ENCODE peak calls at places on chromosomes 3 and 15, in six cellular contexts. One of them, this sample, is unnamed.

GRCh38 chr3:155352900-155353490 is 59.5 kb upstream of the STRIT1 start:
- DNase-seq in A549: peak
- DNase-seq in PC-9: no peak
- DNase-seq in tibial artery: no peak
- DNase-seq in aorta: no peak
- DNase-seq in HCT116: peak
- DNase-seq in this sample: no peak

GRCh38 chr15:92429378-92430066 is 35.8 kb downstream of the ST8SIA2 start:
- DNase-seq in tibial artery: no peak
- DNase-seq in HCT116: peak
- DNase-seq in A549: peak
- DNase-seq in aorta: no peak
- DNase-seq in PC-9: peak
- DNase-seq in this sample: no peak

GRCh38 chr15:39756806-39757522 is 25.7 kb downstream of the FSIP1 start:
- DNase-seq in aorta: no peak
- DNase-seq in A549: peak
- DNase-seq in PC-9: peak
- DNase-seq in HCT116: peak
- DNase-seq in tibial artery: no peak
- DNase-seq in this sample: no peak

GRCh38 chr3:142586803-142587406 is 8.4 kb upstream of the ATR start:
- DNase-seq in aorta: no peak
- DNase-seq in HCT116: peak
- DNase-seq in A549: peak
- DNase-seq in tibial artery: no peak
- DNase-seq in PC-9: peak
- DNase-seq in this sample: no peak

GRCh38 chr3:31918179-31919165 is 62.6 kb downstream of the OSBPL10 start:
- DNase-seq in PC-9: no peak
- DNase-seq in aorta: no peak
- DNase-seq in tibial artery: no peak
- DNase-seq in HCT116: no peak
- DNase-seq in A549: no peak
- DNase-seq in this sample: no peak

GRCh38 chr3:76554717-76555116 is 485.2 kb upstream of the ROBO2 start:
- DNase-seq in tibial artery: peak
- DNase-seq in A549: no peak
- DNase-seq in aorta: no peak
- DNase-seq in PC-9: no peak
- DNase-seq in HCT116: no peak
- DNase-seq in this sample: no peak

GRCh38 chr3:146834917-146835316 is 229.8 kb upstream of the PLSCR5 start:
- DNase-seq in tibial artery: no peak
- DNase-seq in aorta: no peak
- DNase-seq in HCT116: no peak
- DNase-seq in PC-9: no peak
- DNase-seq in A549: no peak
- DNase-seq in this sample: no peak

GRCh38 chr3:151182349-151183079 is 20.5 kb downstream of the GPR171 start:
- DNase-seq in aorta: no peak
- DNase-seq in tibial artery: no peak
- DNase-seq in HCT116: no peak
- DNase-seq in A549: no peak
- DNase-seq in PC-9: no peak
- DNase-seq in this sample: no peak

GRCh38 chr3:194397757-194398312 is 1.2 kb downstream of the GP5 start:
- DNase-seq in aorta: no peak
- DNase-seq in PC-9: no peak
- DNase-seq in A549: no peak
- DNase-seq in tibial artery: no peak
- DNase-seq in HCT116: no peak
- DNase-seq in this sample: no peak

GRCh38 chr3:180836766-180837165 is 75.7 kb upstream of the FXR1 start:
- DNase-seq in aorta: no peak
- DNase-seq in A549: no peak
- DNase-seq in HCT116: no peak
- DNase-seq in tibial artery: no peak
- DNase-seq in PC-9: no peak
- DNase-seq in this sample: no peak

GRCh38 chr15:80095959-80096358 is 36.5 kb downstream of the ZFAND6 start:
- DNase-seq in aorta: no peak
- DNase-seq in HCT116: no peak
- DNase-seq in A549: no peak
- DNase-seq in PC-9: no peak
- DNase-seq in tibial artery: no peak
- DNase-seq in this sample: no peak

GRCh38 chr3:53846851-53847155 is 435 bp downstream of the IL17RB start:
- DNase-seq in PC-9: no peak
- DNase-seq in A549: no peak
- DNase-seq in aorta: no peak
- DNase-seq in tibial artery: no peak
- DNase-seq in HCT116: no peak
- DNase-seq in this sample: no peak

GRCh38 chr3:48756640-48757039 is 39.6 kb upstream of the IP6K2 start:
- DNase-seq in tibial artery: no peak
- DNase-seq in A549: no peak
- DNase-seq in PC-9: no peak
- DNase-seq in HCT116: no peak
- DNase-seq in aorta: no peak
- DNase-seq in this sample: no peak

GRCh38 chr3:66021731-66022131 is 17.0 kb downstream of the MAGI1 start:
- DNase-seq in tibial artery: no peak
- DNase-seq in PC-9: peak
- DNase-seq in A549: peak
- DNase-seq in aorta: no peak
- DNase-seq in HCT116: peak
- DNase-seq in this sample: no peak

GRCh38 chr3:126551066-126551838 is 7.5 kb downstream of the C3orf22 start:
- DNase-seq in tibial artery: no peak
- DNase-seq in A549: no peak
- DNase-seq in PC-9: no peak
- DNase-seq in HCT116: no peak
- DNase-seq in aorta: peak
- DNase-seq in this sample: no peak

GRCh38 chr3:175270199-175270837 is 411.2 kb downstream of the NAALADL2 start:
- DNase-seq in PC-9: no peak
- DNase-seq in aorta: no peak
- DNase-seq in HCT116: no peak
- DNase-seq in A549: no peak
- DNase-seq in tibial artery: no peak
- DNase-seq in this sample: no peak

GRCh38 chr3:104916971-104917370 is 449.7 kb upstream of the ALCAM start:
- DNase-seq in A549: no peak
- DNase-seq in HCT116: no peak
- DNase-seq in aorta: no peak
- DNase-seq in PC-9: no peak
- DNase-seq in tibial artery: no peak
- DNase-seq in this sample: no peak

GRCh38 chr15:92811514-92811913 is 88.6 kb upstream of the CHD2 start:
- DNase-seq in A549: peak
- DNase-seq in aorta: no peak
- DNase-seq in HCT116: no peak
- DNase-seq in PC-9: no peak
- DNase-seq in tibial artery: no peak
- DNase-seq in this sample: no peak

GRCh38 chr15:70242962-70243685 is 145.4 kb upstream of the TLE3 start:
- DNase-seq in aorta: no peak
- DNase-seq in PC-9: peak
- DNase-seq in A549: no peak
- DNase-seq in tibial artery: no peak
- DNase-seq in HCT116: no peak
- DNase-seq in this sample: no peak

GRCh38 chr3:197394464-197395321 is 96.3 kb upstream of the DLG1 start:
- DNase-seq in aorta: peak
- DNase-seq in PC-9: peak
- DNase-seq in tibial artery: peak
- DNase-seq in A549: no peak
- DNase-seq in HCT116: peak
- DNase-seq in this sample: no peak

GRCh38 chr3:148746053-148746452 is 48.4 kb downstream of the AGTR1 start:
- DNase-seq in PC-9: no peak
- DNase-seq in A549: no peak
- DNase-seq in HCT116: no peak
- DNase-seq in tibial artery: no peak
- DNase-seq in aorta: no peak
- DNase-seq in this sample: no peak

GRCh38 chr15:25186906-25187645 is 232.3 kb downstream of the SNRPN start:
- DNase-seq in A549: no peak
- DNase-seq in PC-9: no peak
- DNase-seq in aorta: peak
- DNase-seq in tibial artery: no peak
- DNase-seq in HCT116: no peak
- DNase-seq in this sample: no peak

GRCh38 chr3:78644847-78645246 is 1123.0 kb downstream of the ROBO1 start:
- DNase-seq in A549: no peak
- DNase-seq in tibial artery: no peak
- DNase-seq in PC-9: no peak
- DNase-seq in HCT116: no peak
- DNase-seq in aorta: no peak
- DNase-seq in this sample: no peak

GRCh38 chr3:136075218-136075808 is 109.8 kb downstream of the PPP2R3A start:
- DNase-seq in aorta: peak
- DNase-seq in HCT116: peak
- DNase-seq in tibial artery: peak
- DNase-seq in A549: peak
- DNase-seq in PC-9: peak
- DNase-seq in this sample: no peak

GRCh38 chr15:65209701-65210643 is 1.3 kb downstream of the CILP start:
- DNase-seq in A549: no peak
- DNase-seq in HCT116: no peak
- DNase-seq in PC-9: peak
- DNase-seq in aorta: no peak
- DNase-seq in tibial artery: no peak
- DNase-seq in this sample: no peak

GRCh38 chr15:65214010-65214409 is 2.7 kb upstream of the CILP start:
- DNase-seq in PC-9: no peak
- DNase-seq in A549: no peak
- DNase-seq in HCT116: no peak
- DNase-seq in aorta: no peak
- DNase-seq in tibial artery: no peak
- DNase-seq in this sample: no peak

GRCh38 chr15:65211157-65211982 is at the start of gene CILP:
- DNase-seq in PC-9: peak
- DNase-seq in tibial artery: peak
- DNase-seq in HCT116: no peak
- DNase-seq in A549: no peak
- DNase-seq in aorta: no peak
- DNase-seq in this sample: no peak

GRCh38 chr15:65213241-65213640 is 2.0 kb upstream of the CILP start:
- DNase-seq in A549: no peak
- DNase-seq in PC-9: no peak
- DNase-seq in aorta: no peak
- DNase-seq in HCT116: no peak
- DNase-seq in tibial artery: peak
- DNase-seq in this sample: no peak

GRCh38 chr15:65212097-65212496 is 824 bp upstream of the CILP start:
- DNase-seq in PC-9: no peak
- DNase-seq in tibial artery: no peak
- DNase-seq in A549: peak
- DNase-seq in HCT116: no peak
- DNase-seq in aorta: no peak
- DNase-seq in this sample: no peak
- H3K27ac ChIP-seq in PC-9: no peak
- H3K27ac ChIP-seq in tibial artery: no peak
- H3K27ac ChIP-seq in A549: no peak
- H3K27ac ChIP-seq in HCT116: no peak
- H3K27ac ChIP-seq in aorta: no peak
- H3K27ac ChIP-seq in this sample: no peak

GRCh38 chr15:66925721-66926120 is 139.7 kb upstream of the SMAD3 start:
- DNase-seq in HCT116: no peak
- DNase-seq in A549: no peak
- DNase-seq in PC-9: no peak
- DNase-seq in tibial artery: no peak
- DNase-seq in aorta: no peak
- DNase-seq in this sample: no peak
- H3K4me3 ChIP-seq in HCT116: no peak
- H3K4me3 ChIP-seq in A549: no peak
- H3K4me3 ChIP-seq in PC-9: no peak
- H3K4me3 ChIP-seq in tibial artery: no peak
- H3K4me3 ChIP-seq in aorta: no peak
- H3K4me3 ChIP-seq in this sample: no peak

GRCh38 chr15:59060348-59060747 is 44.6 kb upstream of the CCNB2 start:
- DNase-seq in PC-9: no peak
- DNase-seq in A549: no peak
- DNase-seq in tibial artery: no peak
- DNase-seq in HCT116: no peak
- DNase-seq in aorta: no peak
- DNase-seq in this sample: no peak

GRCh38 chr15:59062985-59063384 is 42.0 kb upstream of the CCNB2 start:
- DNase-seq in PC-9: no peak
- DNase-seq in A549: no peak
- DNase-seq in tibial artery: no peak
- DNase-seq in aorta: no peak
- DNase-seq in HCT116: no peak
- DNase-seq in this sample: no peak

GRCh38 chr15:59053482-59053881 is 51.5 kb upstream of the CCNB2 start:
- DNase-seq in PC-9: no peak
- DNase-seq in HCT116: no peak
- DNase-seq in tibial artery: no peak
- DNase-seq in A549: no peak
- DNase-seq in aorta: no peak
- DNase-seq in this sample: no peak

GRCh38 chr15:59059076-59059597 is 45.8 kb upstream of the CCNB2 start:
- DNase-seq in aorta: no peak
- DNase-seq in A549: no peak
- DNase-seq in tibial artery: no peak
- DNase-seq in PC-9: no peak
- DNase-seq in HCT116: no peak
- DNase-seq in this sample: no peak
- H3K27ac ChIP-seq in aorta: no peak
- H3K27ac ChIP-seq in A549: no peak
- H3K27ac ChIP-seq in tibial artery: no peak
- H3K27ac ChIP-seq in PC-9: no peak
- H3K27ac ChIP-seq in HCT116: no peak
- H3K27ac ChIP-seq in this sample: no peak

GRCh38 chr15:36882487-36883108 is 217.8 kb downstream of the MEIS2 start:
- DNase-seq in HCT116: no peak
- DNase-seq in PC-9: peak
- DNase-seq in A549: no peak
- DNase-seq in aorta: no peak
- DNase-seq in tibial artery: no peak
- DNase-seq in this sample: no peak

GRCh38 chr15:36886135-36887011 is 214.0 kb downstream of the MEIS2 start:
- DNase-seq in HCT116: no peak
- DNase-seq in A549: no peak
- DNase-seq in PC-9: no peak
- DNase-seq in tibial artery: no peak
- DNase-seq in aorta: no peak
- DNase-seq in this sample: no peak

GRCh38 chr15:36885709-36886108 is 214.6 kb downstream of the MEIS2 start:
- DNase-seq in aorta: no peak
- DNase-seq in tibial artery: no peak
- DNase-seq in HCT116: no peak
- DNase-seq in A549: no peak
- DNase-seq in PC-9: no peak
- DNase-seq in this sample: no peak

GRCh38 chr15:36883705-36884355 is 216.5 kb downstream of the MEIS2 start:
- DNase-seq in PC-9: peak
- DNase-seq in HCT116: peak
- DNase-seq in aorta: peak
- DNase-seq in tibial artery: peak
- DNase-seq in A549: peak
- DNase-seq in this sample: no peak

GRCh38 chr15:36884404-36885335 is 215.7 kb downstream of the MEIS2 start:
- DNase-seq in aorta: no peak
- DNase-seq in A549: no peak
- DNase-seq in tibial artery: no peak
- DNase-seq in PC-9: no peak
- DNase-seq in HCT116: no peak
- DNase-seq in this sample: no peak
- H3K4me3 ChIP-seq in aorta: no peak
- H3K4me3 ChIP-seq in A549: no peak
- H3K4me3 ChIP-seq in tibial artery: no peak
- H3K4me3 ChIP-seq in PC-9: no peak
- H3K4me3 ChIP-seq in HCT116: no peak
- H3K4me3 ChIP-seq in this sample: no peak

This sample was measured in esophagus squamous epithelium.